ENCODE peak calls at places on chromosome 10, in five cellular contexts. One of them, this sample, is unnamed.
A peak's percentile ranks its signal among the peaks of the same experiment; 100 is the strongest.

GRCh38 chr10:69696073-69696731 is 66.2 kb downstream of the FAM241B start:
- DNase-seq in GM12878: no peak
- DNase-seq in H1: peak; percentile 23
- DNase-seq in K562: peak; percentile 86
- DNase-seq in HCT116: peak; percentile 69
- DNase-seq in this sample: peak; percentile 27

GRCh38 chr10:21831986-21832735 is 171.4 kb downstream of the DNAJC1 start:
- DNase-seq in GM12878: no peak
- DNase-seq in H1: no peak
- DNase-seq in K562: no peak
- DNase-seq in HCT116: no peak
- DNase-seq in this sample: no peak

GRCh38 chr10:117899181-117899683 is 147.5 kb downstream of the RAB11FIP2 start:
- DNase-seq in GM12878: no peak
- DNase-seq in H1: no peak
- DNase-seq in K562: no peak
- DNase-seq in HCT116: no peak
- DNase-seq in this sample: no peak

GRCh38 chr10:32413513-32413912 is 32.4 kb upstream of the CCDC7 start:
- DNase-seq in GM12878: no peak
- DNase-seq in H1: no peak
- DNase-seq in K562: no peak
- DNase-seq in HCT116: peak; percentile 76
- DNase-seq in this sample: no peak

GRCh38 chr10:3424102-3424803 is 251.7 kb upstream of the PITRM1 start:
- DNase-seq in GM12878: no peak
- DNase-seq in H1: no peak
- DNase-seq in K562: no peak
- DNase-seq in HCT116: peak; percentile 28
- DNase-seq in this sample: no peak

GRCh38 chr10:120511165-120511564 is 54.1 kb downstream of the PLPP4 start:
- DNase-seq in GM12878: no peak
- DNase-seq in H1: no peak
- DNase-seq in K562: no peak
- DNase-seq in HCT116: no peak
- DNase-seq in this sample: no peak

GRCh38 chr10:18880530-18880929 is 168.1 kb upstream of the MALRD1 start:
- DNase-seq in GM12878: no peak
- DNase-seq in H1: peak; percentile 7
- DNase-seq in K562: no peak
- DNase-seq in HCT116: no peak
- DNase-seq in this sample: no peak

GRCh38 chr10:49144021-49144720 is 10.3 kb upstream of the FAM170B start:
- DNase-seq in GM12878: no peak
- DNase-seq in H1: no peak
- DNase-seq in K562: no peak
- DNase-seq in HCT116: no peak
- DNase-seq in this sample: no peak

GRCh38 chr10:19847321-19847720 is 31.1 kb downstream of the PLXDC2 start:
- DNase-seq in GM12878: no peak
- DNase-seq in H1: no peak
- DNase-seq in K562: no peak
- DNase-seq in HCT116: no peak
- DNase-seq in this sample: no peak

GRCh38 chr10:8331896-8332729 is 277.6 kb downstream of the GATA3 start:
- DNase-seq in GM12878: no peak
- DNase-seq in H1: peak; percentile 3
- DNase-seq in K562: no peak
- DNase-seq in HCT116: no peak
- DNase-seq in this sample: no peak

GRCh38 chr10:48232717-48233447 is 41.6 kb downstream of the FRMPD2 start:
- DNase-seq in GM12878: no peak
- DNase-seq in H1: no peak
- DNase-seq in K562: no peak
- DNase-seq in HCT116: no peak
- DNase-seq in this sample: no peak

DNA sequence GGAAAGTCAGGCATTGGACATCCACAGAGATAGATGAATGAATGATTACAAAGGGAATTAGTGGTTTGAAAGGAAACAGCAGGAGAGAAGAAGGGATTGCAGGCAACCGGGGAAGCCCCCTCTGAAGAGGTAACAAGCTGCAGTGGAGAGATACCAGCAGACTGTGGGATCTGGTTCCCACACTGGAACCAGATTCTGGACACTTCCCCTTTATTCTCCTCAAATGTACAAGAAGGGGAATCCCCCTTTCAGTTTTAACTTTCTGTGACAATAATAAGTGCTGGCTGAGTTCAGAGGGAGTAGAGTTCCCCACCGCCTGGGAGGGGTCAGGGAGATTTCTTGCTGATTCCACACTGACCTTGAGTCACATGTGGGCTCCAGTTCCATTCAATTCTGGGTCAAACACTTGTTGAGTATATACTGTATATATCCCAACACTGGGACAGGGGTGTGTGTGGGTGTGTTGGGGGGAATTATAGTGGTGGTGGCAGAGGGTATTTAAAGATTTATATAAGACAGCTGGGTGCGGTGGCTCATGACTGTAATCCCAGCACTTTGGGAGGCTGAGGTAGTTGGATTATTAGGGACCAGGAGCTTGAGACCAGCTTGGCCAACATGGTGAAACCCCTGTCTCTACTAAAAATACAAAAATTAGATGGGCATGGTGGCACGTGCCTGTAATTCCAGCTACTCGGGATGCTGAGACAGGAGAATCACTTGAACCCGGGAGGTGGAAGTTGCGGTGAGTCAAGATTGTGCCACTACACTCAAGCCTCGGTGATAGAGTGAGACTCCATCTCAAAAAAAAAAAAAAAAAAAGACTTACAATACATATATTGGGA is 16.5 kb upstream of the DDIT4 start:
- DNase-seq in GM12878: peak; percentile 92
- DNase-seq in H1: no peak
- DNase-seq in K562: peak; percentile 66
- DNase-seq in HCT116: no peak
- DNase-seq in this sample: no peak
- H3K4me1 ChIP-seq in GM12878: peaks cover 78% of the 10 kb centered on the region
- H3K4me1 ChIP-seq in H1: peaks cover 24% of the 10 kb centered on the region
- H3K4me1 ChIP-seq in K562: peaks cover 57% of the 10 kb centered on the region
- H3K4me1 ChIP-seq in HCT116: peaks cover 37% of the 10 kb centered on the region
- H3K4me1 ChIP-seq in this sample: peaks cover 6% of the 10 kb centered on the region

DNA sequence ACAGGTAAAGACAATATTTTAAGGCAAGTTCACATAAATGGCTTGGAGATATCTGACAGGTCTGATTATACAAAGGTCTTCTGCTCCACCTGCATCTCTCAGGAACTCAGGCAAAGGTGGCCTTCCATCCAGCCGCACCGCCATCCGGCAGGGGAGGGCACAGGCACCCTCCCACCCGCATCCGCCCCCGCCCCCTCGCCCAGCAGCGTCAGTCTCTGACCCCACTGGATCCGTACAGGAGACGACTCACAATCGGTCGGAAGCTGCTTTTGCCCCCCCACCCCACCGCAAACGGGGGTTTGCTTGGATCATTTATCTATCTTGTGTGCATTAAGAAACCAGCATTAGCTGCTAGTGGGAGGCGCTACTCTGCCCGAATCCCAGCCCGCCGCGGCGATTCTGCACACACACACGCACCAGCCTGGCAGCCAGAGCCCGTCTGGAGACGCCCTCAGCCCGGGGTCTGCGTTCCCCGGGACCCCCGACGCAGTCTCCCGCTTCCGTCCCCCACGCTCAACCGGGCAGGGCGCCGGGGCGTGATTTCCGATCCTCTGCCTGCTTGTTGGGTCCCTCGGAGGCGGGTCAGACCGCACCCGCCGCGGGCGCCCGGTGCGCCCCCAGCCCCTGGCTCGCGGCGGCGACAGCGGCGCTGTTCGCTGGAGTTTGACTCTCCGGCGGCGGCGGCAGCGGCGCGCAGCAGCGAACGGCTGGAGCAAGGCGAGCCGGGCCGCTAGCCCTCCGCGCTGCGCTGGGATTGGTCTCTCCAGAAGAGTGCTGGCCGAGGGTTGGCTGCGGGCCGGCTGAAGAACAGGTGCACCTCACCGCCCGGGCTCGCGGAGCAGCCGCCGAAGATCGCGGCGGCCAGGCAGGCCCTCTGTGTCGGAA is 820 bp upstream of the NRG3 start:
- DNase-seq in GM12878: no peak
- DNase-seq in H1: no peak
- DNase-seq in K562: no peak
- DNase-seq in HCT116: no peak
- DNase-seq in this sample: peak; percentile 62
- TF ChIP-seq YY1 in GM12878: no peak
- TF ChIP-seq YY1 in H1: no peak
- TF ChIP-seq YY1 in K562: no peak
- TF ChIP-seq YY1 in HCT116: no peak
- TF ChIP-seq YY1 in this sample: no peak

DNA sequence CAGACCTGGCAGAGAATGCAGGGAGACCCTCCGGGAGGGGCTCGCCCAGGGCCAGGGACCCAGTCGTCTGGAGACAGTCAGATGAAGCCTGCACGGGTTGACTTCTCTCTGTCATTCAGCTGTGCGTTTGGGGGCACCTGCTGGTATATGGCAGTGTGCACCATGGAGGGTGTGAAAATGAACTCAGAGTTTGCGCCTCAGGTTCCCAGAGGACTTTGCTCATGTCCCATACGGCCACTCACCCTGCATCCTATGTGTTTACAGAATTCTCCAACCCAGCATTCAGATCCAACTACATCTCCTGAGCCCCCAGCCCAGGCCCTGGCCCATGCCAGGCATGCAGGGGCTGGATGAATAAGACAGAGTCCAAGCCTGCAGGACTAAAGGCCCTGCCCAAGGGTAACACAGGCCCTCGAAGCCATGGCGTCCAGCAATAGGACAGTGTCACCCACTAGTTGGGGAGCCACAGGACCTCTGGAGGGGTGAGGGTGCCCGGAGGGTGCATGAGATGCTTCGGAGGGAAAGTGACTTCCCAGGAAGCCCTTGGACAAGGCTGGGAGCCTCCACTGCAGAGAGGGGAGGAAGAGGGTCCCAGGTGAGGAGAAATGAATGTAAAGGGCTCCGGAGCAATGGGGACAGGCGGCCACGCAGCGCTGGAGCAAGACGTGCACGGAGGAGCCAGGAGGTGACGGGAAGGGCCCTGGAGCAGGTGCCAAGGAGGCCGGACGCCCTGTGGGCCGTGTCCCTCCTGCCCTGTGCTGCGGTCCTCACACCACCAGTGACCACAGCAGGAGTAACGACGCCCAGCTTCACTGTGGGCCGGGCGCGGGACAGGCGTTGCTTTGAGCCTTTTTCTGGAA is 36.3 kb downstream of the CALML3 start:
- DNase-seq in GM12878: no peak
- DNase-seq in H1: no peak
- DNase-seq in K562: no peak
- DNase-seq in HCT116: no peak
- DNase-seq in this sample: no peak
- H3K4me1 ChIP-seq in GM12878: no peaks in the 10 kb centered on the region
- H3K4me1 ChIP-seq in H1: no peaks in the 10 kb centered on the region
- H3K4me1 ChIP-seq in K562: peaks cover 43% of the 10 kb centered on the region
- H3K4me1 ChIP-seq in HCT116: no peaks in the 10 kb centered on the region
- H3K4me1 ChIP-seq in this sample: peaks cover 7% of the 10 kb centered on the region

DNA sequence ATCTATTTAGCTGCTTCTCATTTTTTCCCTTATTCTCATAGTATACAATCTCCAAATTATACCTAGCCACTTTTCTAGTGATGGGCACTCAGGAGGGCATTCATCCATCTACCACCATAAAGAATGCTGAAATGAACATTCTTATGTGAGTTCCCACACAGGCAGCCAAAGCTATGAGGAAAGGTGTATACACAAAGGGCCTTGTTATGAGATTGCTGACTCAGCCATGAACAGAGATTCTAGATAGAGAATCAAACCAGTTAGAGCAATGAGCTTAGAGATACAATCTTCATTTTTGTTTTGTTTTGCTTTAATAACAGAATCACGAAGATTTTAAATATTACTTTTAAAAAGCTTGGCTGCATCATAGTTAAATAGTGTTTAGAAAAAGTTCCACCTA is 54.8 kb upstream of the TNKS2 start:
- DNase-seq in GM12878: no peak
- DNase-seq in H1: no peak
- DNase-seq in K562: no peak
- DNase-seq in HCT116: no peak
- DNase-seq in this sample: no peak
- TF ChIP-seq YY1 in GM12878: no peak
- TF ChIP-seq YY1 in H1: no peak
- TF ChIP-seq YY1 in K562: no peak
- TF ChIP-seq YY1 in HCT116: no peak
- TF ChIP-seq YY1 in this sample: no peak

This sample was measured in NT2/D1.